ENCODE peak calls at places on chromosomes 13 and 19, in ten cellular contexts. A, Z, G, C, S, T, F, M, N and D are unnamed samples.

GRCh38 chr19:37309834-37310575 is 60.9 kb upstream of the ZNF527 start:
- DNase-seq in S (no peak), A (no peak), G (no peak), N (no peak), T (peak; percentile 38), Z (no peak), F (no peak), C (peak; percentile 37), M (no peak), D (no peak)

GRCh38 chr19:11180346-11180745 is 17.0 kb downstream of the KANK2 start:
- DNase-seq in M (no peak), F (no peak), S (no peak), Z (no peak), G (no peak), T (no peak), C (no peak), N (no peak), A (no peak), D (no peak)

GRCh38 chr13:108558489-108558888 is 70.9 kb upstream of the MYO16 start:
- DNase-seq in M (no peak), N (no peak), C (no peak), T (no peak), G (no peak), Z (no peak), A (no peak), S (no peak), F (no peak), D (no peak)

GRCh38 chr19:27672309-27673047 is 1540.5 kb downstream of the UQCRFS1 start:
- DNase-seq in M (no peak), A (no peak), N (no peak), G (no peak), F (peak; percentile 6), C (no peak), Z (no peak), T (no peak), S (no peak), D (peak; percentile 32)

GRCh38 chr13:41257535-41257934 is 5.8 kb downstream of the MTRF1 start:
- DNase-seq in T (no peak), G (no peak), Z (no peak), A (no peak), M (no peak), S (no peak), C (no peak), N (no peak), F (no peak), D (no peak)

GRCh38 chr13:25375727-25376358 is 4.1 kb downstream of the ATP8A2 start:
- DNase-seq in C (peak; percentile 27), A (no peak), Z (no peak), N (no peak), T (peak; percentile 50), S (peak; percentile 31), F (no peak), M (peak; percentile 46), G (no peak), D (no peak)

GRCh38 chr13:21834511-21834910 is 163.6 kb downstream of the FGF9 start:
- DNase-seq in C (no peak), Z (no peak), M (no peak), S (no peak), F (no peak), A (no peak), T (no peak), N (no peak), G (no peak), D (no peak)

GRCh38 chr13:59086147-59086546 is 1077.6 kb downstream of the DIAPH3 start:
- DNase-seq in M (no peak), T (no peak), C (no peak), G (no peak), F (no peak), Z (no peak), A (no peak), S (no peak), N (no peak), D (no peak)

GRCh38 chr13:52786747-52787146 is 47.1 kb upstream of the CNMD start:
- DNase-seq in N (no peak), Z (no peak), G (no peak), C (no peak), F (no peak), A (no peak), S (peak; percentile 67), T (no peak), M (no peak), D (no peak)

GRCh38 chr13:105997436-105998232 is 537.8 kb downstream of the EFNB2 start:
- DNase-seq in Z (no peak), M (no peak), G (peak; percentile 66), N (no peak), F (no peak), S (no peak), T (no peak), A (no peak), C (no peak), D (no peak)

GRCh38 chr19:18282788-18283141 is 1.3 kb upstream of the JUND start:
- DNase-seq in C (no peak), G (no peak), A (no peak), M (no peak), S (no peak), F (no peak), T (no peak), N (peak; percentile 61), Z (no peak), D (no peak)
- H3K4me3 ChIP-seq in C (peak overlapping the region; percentile 57), G (no peak overlapping the region), A (peak overlapping the region; percentile 72), M (peak overlapping the region; percentile 50), S (peak overlapping the region; percentile 78), F (peak overlapping the region; percentile 52), T (peak overlapping the region; percentile 63), N (peak overlapping the region; percentile 47), Z (peak overlapping the region; percentile 46), D (peak overlapping the region; percentile 100)

DNA sequence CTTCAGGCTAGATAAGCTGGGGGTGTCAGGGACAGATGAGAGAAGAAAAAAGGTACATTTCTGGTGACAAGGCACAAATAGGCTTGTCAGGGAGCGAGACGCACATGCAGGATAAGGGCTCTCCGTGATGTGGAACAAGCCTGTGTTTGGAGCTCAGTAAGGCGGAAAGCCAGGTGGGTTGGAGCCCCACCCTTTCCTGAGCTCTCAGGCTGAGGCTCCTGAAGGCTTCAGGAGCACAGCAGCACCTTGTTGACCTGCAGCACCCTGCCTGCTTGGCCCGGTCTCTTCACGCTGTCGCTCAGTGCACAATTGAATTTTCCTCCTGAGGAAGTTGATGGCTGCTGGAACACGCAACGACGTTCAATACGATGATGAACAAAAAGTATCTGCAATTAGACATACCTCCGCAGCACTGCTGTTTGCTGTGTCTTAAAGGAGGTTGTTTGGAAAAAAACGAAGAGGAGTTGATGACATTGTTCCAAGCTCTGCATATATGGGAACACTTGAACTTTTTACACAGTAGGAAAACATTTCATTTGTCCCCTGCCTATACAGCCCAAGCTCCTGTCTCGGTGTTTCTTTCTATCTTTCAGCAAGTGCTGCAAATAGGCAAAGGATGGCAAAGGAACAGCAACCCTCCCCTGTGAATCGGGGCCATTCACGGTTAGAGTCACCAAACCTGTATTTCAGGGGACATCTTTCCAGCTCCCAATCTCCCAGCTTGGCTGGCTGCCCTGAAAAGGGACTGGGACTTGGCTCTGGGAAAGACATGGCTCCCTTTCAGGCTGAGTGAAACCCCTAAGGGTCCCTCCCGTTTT is 29.5 kb downstream of the SERP2 start:
- DNase-seq in F (no peak), N (no peak), Z (no peak), S (no peak), G (no peak), T (no peak), M (no peak), C (no peak), A (no peak), D (no peak)
- H3K4me1 ChIP-seq in F (no peaks in the 10 kb centered on the region), N (no peaks in the 10 kb centered on the region), Z (no peaks in the 10 kb centered on the region), S (peaks cover 25% of the 10 kb centered on the region), G (no peaks in the 10 kb centered on the region), T (no peaks in the 10 kb centered on the region), M (peaks cover 27% of the 10 kb centered on the region), C (no peaks in the 10 kb centered on the region), A (no peaks in the 10 kb centered on the region), D (peaks cover 7% of the 10 kb centered on the region)

GRCh38 chr13:36313047-36313969 is 15.7 kb upstream of the CCDC169 start:
- DNase-seq in F (no peak), A (no peak), M (no peak), C (no peak), N (no peak), G (no peak), Z (no peak), T (no peak), S (no peak), D (no peak)
- H3K36me3 ChIP-seq in F (peaks cover 32% of the 10 kb centered on the region), A (peaks cover 73% of the 10 kb centered on the region), M (peaks cover 23% of the 10 kb centered on the region), C (no peaks in the 10 kb centered on the region), N (no peaks in the 10 kb centered on the region), G (peaks cover 66% of the 10 kb centered on the region), Z (peaks cover 23% of the 10 kb centered on the region), T (no peaks in the 10 kb centered on the region), S (no peaks in the 10 kb centered on the region), D (peaks cover 62% of the 10 kb centered on the region)

DNA sequence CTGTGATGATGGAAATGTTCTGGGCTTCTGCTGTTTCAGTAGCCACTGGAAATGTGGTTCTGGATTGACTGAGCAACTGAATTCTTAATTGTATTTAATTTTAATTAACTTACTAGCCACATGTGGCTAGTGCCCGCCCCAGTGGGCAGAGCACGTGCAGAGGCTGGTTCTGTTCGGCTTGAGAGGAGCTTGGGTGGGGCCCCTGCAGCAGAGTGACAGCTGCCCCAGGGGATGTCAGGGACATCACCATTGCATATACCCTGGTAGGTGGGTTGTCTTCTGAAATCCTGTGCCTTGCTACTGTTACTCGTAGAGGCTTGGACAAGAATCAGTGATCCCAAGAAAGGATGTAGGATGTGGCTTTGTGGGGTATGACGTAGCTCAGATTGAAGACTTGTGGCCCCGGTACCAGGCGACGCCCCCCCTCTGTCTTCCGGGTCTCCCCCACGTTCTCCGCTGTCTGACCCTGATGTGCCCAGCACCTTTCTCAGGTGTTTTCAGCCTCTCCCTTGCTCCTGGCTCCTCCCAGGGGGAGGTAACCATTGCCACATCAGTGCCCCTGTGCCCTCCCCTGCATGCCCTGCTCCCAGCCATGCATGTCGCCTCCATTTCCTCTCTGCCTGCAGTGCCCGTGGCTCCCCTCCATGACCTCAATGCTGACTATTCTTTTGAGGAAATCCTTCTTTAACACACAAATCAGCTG is 102.6 kb upstream of the RNF113B start:
- DNase-seq in A (no peak), M (no peak), Z (no peak), S (no peak), F (no peak), T (peak; percentile 11), N (no peak), C (no peak), G (no peak), D (no peak)
- H3K4me3 ChIP-seq in A (no peak overlapping the region), M (no peak overlapping the region), Z (no peak overlapping the region), S (no peak overlapping the region), F (no peak overlapping the region), T (no peak overlapping the region), N (no peak overlapping the region), C (no peak overlapping the region), G (no peak overlapping the region), D (no peak overlapping the region)

GRCh38 chr19:2095338-2095938 is 688 bp downstream of the MOB3A start:
- DNase-seq in F (no peak), Z (peak; percentile 58), A (no peak), M (no peak), T (peak; percentile 15), G (no peak), C (no peak), N (no peak), S (no peak), D (no peak)
- H3K4me1 ChIP-seq in F (peaks cover 60% of the 10 kb centered on the region), Z (no peaks in the 10 kb centered on the region), A (peaks cover 30% of the 10 kb centered on the region), M (peaks cover 11% of the 10 kb centered on the region), T (peaks cover 22% of the 10 kb centered on the region), G (peaks cover 21% of the 10 kb centered on the region), C (peaks cover 55% of the 10 kb centered on the region), N (peaks cover 19% of the 10 kb centered on the region), S (peaks cover 32% of the 10 kb centered on the region), D (peaks cover 67% of the 10 kb centered on the region)

DNA sequence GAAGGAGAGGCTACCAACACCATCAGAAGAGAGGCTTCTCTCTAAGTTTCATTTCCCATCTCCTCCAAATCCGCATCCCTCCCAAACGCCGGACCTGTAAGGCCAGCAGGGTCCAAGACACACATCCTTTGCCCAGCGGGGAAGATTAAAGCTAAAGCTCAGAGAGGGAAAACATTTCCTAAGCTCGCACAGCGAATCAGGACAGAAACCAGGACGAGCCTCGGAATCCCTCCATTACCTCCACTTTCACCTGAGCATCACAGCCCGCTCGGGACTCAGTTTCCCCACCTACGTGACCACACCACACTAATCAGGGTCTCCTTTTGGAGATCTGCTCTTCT is 711 bp upstream of the FOSB start:
- DNase-seq in M (no peak), N (no peak), T (no peak), G (no peak), F (no peak), S (no peak), C (no peak), Z (no peak), A (no peak), D (no peak)
- H3K36me3 ChIP-seq in M (no peaks in the 10 kb centered on the region), N (no peaks in the 10 kb centered on the region), T (no peaks in the 10 kb centered on the region), G (peaks cover 8% of the 10 kb centered on the region), F (no peaks in the 10 kb centered on the region), S (no peaks in the 10 kb centered on the region), C (no peaks in the 10 kb centered on the region), Z (no peaks in the 10 kb centered on the region), A (no peaks in the 10 kb centered on the region), D (no peaks in the 10 kb centered on the region)